ENCODE peak calls at places on chromosomes 12 and 14, in nine cellular contexts. Q, K, H, T, L, S, Z, W and O are unnamed samples.

GRCh38 chr12:50099302-50100008 is 4.4 kb upstream of the GPD1 start:
- DNase-seq in Q (no peak), K (no peak), H (no peak), T (no peak), L (no peak), S (no peak), Z (no peak), W (no peak), O (no peak)

GRCh38 chr12:15788266-15789214 is 648 bp downstream of the EPS8 start:
- DNase-seq in Q (no peak), K (peak), H (peak), T (peak), L (peak), S (peak), Z (peak), W (peak), O (peak)

GRCh38 chr12:26746315-26746714 is 86.7 kb downstream of the ITPR2 start:
- DNase-seq in Q (peak), K (no peak), H (no peak), T (no peak), L (no peak), S (no peak), Z (no peak), W (no peak), O (peak)

GRCh38 chr12:55073043-55074022 is 52.9 kb upstream of the OR9K2 start:
- DNase-seq in Q (peak), K (peak), H (peak), T (peak), L (peak), S (peak), Z (peak), W (peak), O (peak)

GRCh38 chr14:91303091-91303923 is 58.8 kb upstream of the GPR68 start:
- DNase-seq in Q (no peak), K (peak), H (no peak), T (peak), L (peak), S (peak), Z (peak), W (peak), O (no peak)

GRCh38 chr14:91847693-91848092 is 19.6 kb downstream of the TC2N start:
- DNase-seq in Q (no peak), K (no peak), H (no peak), T (no peak), L (no peak), S (no peak), Z (no peak), W (no peak), O (no peak)

GRCh38 chr12:104801005-104801404 is 157.1 kb downstream of the SLC41A2 start:
- DNase-seq in Q (no peak), K (no peak), H (no peak), T (no peak), L (no peak), S (no peak), Z (no peak), W (no peak), O (no peak)

GRCh38 chr14:52950410-52950897 is 396 bp downstream of the FERMT2 start:
- DNase-seq in Q (no peak), K (peak), H (peak), T (no peak), L (peak), S (peak), Z (no peak), W (peak), O (peak)

GRCh38 chr14:96038920-96039632 is at the start of gene C14orf132:
- DNase-seq in Q (no peak), K (peak), H (peak), T (no peak), L (peak), S (peak), Z (peak), W (peak), O (peak)

GRCh38 chr12:43306066-43306465 is 245.9 kb downstream of the ADAMTS20 start:
- DNase-seq in Q (peak), K (no peak), H (no peak), T (no peak), L (no peak), S (no peak), Z (no peak), W (no peak), O (peak)

GRCh38 chr14:55600784-55601561 is 21.0 kb downstream of the KTN1 start:
- DNase-seq in Q (no peak), K (no peak), H (no peak), T (no peak), L (no peak), S (no peak), Z (no peak), W (no peak), O (peak)

GRCh38 chr14:102490456-102490855 is 19.1 kb downstream of the ANKRD9 start:
- DNase-seq in Q (no peak), K (no peak), H (no peak), T (no peak), L (no peak), S (no peak), Z (no peak), W (no peak), O (no peak)

GRCh38 chr14:96091149-96091693 is 52.1 kb downstream of the C14orf132 start:
- DNase-seq in Q (no peak), K (no peak), H (no peak), T (no peak), L (no peak), S (no peak), Z (no peak), W (peak), O (no peak)

GRCh38 chr12:4220489-4220888 is 53.1 kb upstream of the CCND2 start:
- DNase-seq in Q (no peak), K (no peak), H (no peak), T (no peak), L (no peak), S (no peak), Z (no peak), W (no peak), O (no peak)

GRCh38 chr14:29898470-29898869 is 29.2 kb downstream of the PRKD1 start:
- DNase-seq in Q (no peak), K (no peak), H (no peak), T (no peak), L (no peak), S (no peak), Z (no peak), W (no peak), O (no peak)

GRCh38 chr12:12466157-12466556 is 96.5 kb downstream of the DUSP16 start:
- DNase-seq in Q (no peak), K (no peak), H (no peak), T (peak), L (no peak), S (peak), Z (no peak), W (no peak), O (no peak)

GRCh38 chr14:104782823-104783170 is 12.8 kb downstream of the AKT1 start:
- DNase-seq in Q (no peak), K (no peak), H (no peak), T (no peak), L (no peak), S (no peak), Z (no peak), W (no peak), O (no peak)

GRCh38 chr14:35687335-35687939 is 121.7 kb downstream of the RALGAPA1 start:
- DNase-seq in Q (no peak), K (peak), H (peak), T (peak), L (peak), S (peak), Z (peak), W (peak), O (peak)

GRCh38 chr12:15372313-15372712 is 50.0 kb downstream of the PTPRO start:
- DNase-seq in Q (no peak), K (no peak), H (no peak), T (no peak), L (no peak), S (no peak), Z (no peak), W (no peak), O (no peak)